ENCODE peak calls at places on chromosomes 4 and X, in eight cellular contexts. One of them, this sample, is unnamed.
A peak's percentile ranks its signal among the peaks of the same experiment; 100 is the strongest.

GRCh38 chrX:39877919-39878318 is 219.8 kb downstream of the BCOR start:
- DNase-seq in spleen: no peak
- DNase-seq in adipocyte: no peak
- DNase-seq in PC-9: no peak
- DNase-seq in thyroid gland: peak; percentile 29
- DNase-seq in naive thymus-derived CD4-positive, alpha-beta T cell: peak; percentile 18
- DNase-seq in OCI-LY7: no peak
- DNase-seq in fibroblast of lung: no peak
- DNase-seq in this sample: peak; percentile 31

GRCh38 chrX:100417671-100418070 is 7.6 kb upstream of the PCDH19 start:
- DNase-seq in fibroblast of lung: no peak
- DNase-seq in thyroid gland: no peak
- DNase-seq in adipocyte: no peak
- DNase-seq in spleen: no peak
- DNase-seq in naive thymus-derived CD4-positive, alpha-beta T cell: no peak
- DNase-seq in PC-9: no peak
- DNase-seq in OCI-LY7: no peak
- DNase-seq in this sample: no peak

GRCh38 chr4:40134206-40134917 is 62.5 kb upstream of the RHOH start:
- DNase-seq in naive thymus-derived CD4-positive, alpha-beta T cell: no peak
- DNase-seq in fibroblast of lung: no peak
- DNase-seq in PC-9: no peak
- DNase-seq in thyroid gland: no peak
- DNase-seq in adipocyte: no peak
- DNase-seq in spleen: no peak
- DNase-seq in OCI-LY7: peak; percentile 7
- DNase-seq in this sample: no peak

GRCh38 chrX:49001521-49002090 is 458 bp downstream of the GRIPAP1 start:
- DNase-seq in adipocyte: peak; percentile 35
- DNase-seq in thyroid gland: peak; percentile 7
- DNase-seq in OCI-LY7: peak; percentile 79
- DNase-seq in spleen: peak; percentile 80
- DNase-seq in fibroblast of lung: peak; percentile 40
- DNase-seq in PC-9: no peak
- DNase-seq in naive thymus-derived CD4-positive, alpha-beta T cell: no peak
- DNase-seq in this sample: peak; percentile 5

GRCh38 chr4:11286533-11286932 is 142.2 kb downstream of the HS3ST1 start:
- DNase-seq in thyroid gland: no peak
- DNase-seq in naive thymus-derived CD4-positive, alpha-beta T cell: no peak
- DNase-seq in fibroblast of lung: no peak
- DNase-seq in spleen: no peak
- DNase-seq in PC-9: no peak
- DNase-seq in OCI-LY7: no peak
- DNase-seq in adipocyte: no peak
- DNase-seq in this sample: no peak

GRCh38 chr4:58093352-58093751 is 983.2 kb upstream of the IGFBP7 start:
- DNase-seq in adipocyte: no peak
- DNase-seq in OCI-LY7: no peak
- DNase-seq in fibroblast of lung: no peak
- DNase-seq in PC-9: no peak
- DNase-seq in spleen: no peak
- DNase-seq in thyroid gland: no peak
- DNase-seq in naive thymus-derived CD4-positive, alpha-beta T cell: no peak
- DNase-seq in this sample: no peak

GRCh38 chr4:76341063-76341462 is 34.5 kb downstream of the STBD1 start:
- DNase-seq in thyroid gland: no peak
- DNase-seq in fibroblast of lung: peak; percentile 77
- DNase-seq in OCI-LY7: no peak
- DNase-seq in adipocyte: peak; percentile 68
- DNase-seq in naive thymus-derived CD4-positive, alpha-beta T cell: no peak
- DNase-seq in spleen: no peak
- DNase-seq in PC-9: no peak
- DNase-seq in this sample: no peak

GRCh38 chr4:98481167-98481566 is 177.2 kb downstream of the TSPAN5 start:
- DNase-seq in adipocyte: no peak
- DNase-seq in OCI-LY7: no peak
- DNase-seq in spleen: no peak
- DNase-seq in PC-9: no peak
- DNase-seq in naive thymus-derived CD4-positive, alpha-beta T cell: no peak
- DNase-seq in fibroblast of lung: no peak
- DNase-seq in thyroid gland: peak; percentile 70
- DNase-seq in this sample: no peak

GRCh38 chr4:89222171-89222570 is 85.4 kb downstream of the GPRIN3 start:
- DNase-seq in naive thymus-derived CD4-positive, alpha-beta T cell: no peak
- DNase-seq in thyroid gland: no peak
- DNase-seq in OCI-LY7: no peak
- DNase-seq in PC-9: peak; percentile 37
- DNase-seq in adipocyte: no peak
- DNase-seq in spleen: no peak
- DNase-seq in fibroblast of lung: no peak
- DNase-seq in this sample: no peak

GRCh38 chr4:36944227-36944626 is 300.3 kb upstream of the NWD2 start:
- DNase-seq in OCI-LY7: no peak
- DNase-seq in thyroid gland: no peak
- DNase-seq in spleen: no peak
- DNase-seq in PC-9: no peak
- DNase-seq in naive thymus-derived CD4-positive, alpha-beta T cell: no peak
- DNase-seq in adipocyte: no peak
- DNase-seq in fibroblast of lung: no peak
- DNase-seq in this sample: no peak

GRCh38 chr4:169383724-169384123 is 113.0 kb upstream of the SH3RF1 start:
- DNase-seq in fibroblast of lung: peak; percentile 99
- DNase-seq in spleen: no peak
- DNase-seq in OCI-LY7: no peak
- DNase-seq in thyroid gland: no peak
- DNase-seq in naive thymus-derived CD4-positive, alpha-beta T cell: no peak
- DNase-seq in PC-9: peak; percentile 38
- DNase-seq in adipocyte: peak; percentile 86
- DNase-seq in this sample: no peak

GRCh38 chr4:85658766-85659439 is 184.0 kb downstream of the ARHGAP24 start:
- DNase-seq in OCI-LY7: peak; percentile 67
- DNase-seq in fibroblast of lung: no peak
- DNase-seq in thyroid gland: no peak
- DNase-seq in naive thymus-derived CD4-positive, alpha-beta T cell: no peak
- DNase-seq in PC-9: no peak
- DNase-seq in spleen: no peak
- DNase-seq in adipocyte: no peak
- DNase-seq in this sample: no peak

GRCh38 chrX:17527135-17527701 is 152.2 kb downstream of the NHS start:
- DNase-seq in spleen: no peak
- DNase-seq in naive thymus-derived CD4-positive, alpha-beta T cell: no peak
- DNase-seq in OCI-LY7: no peak
- DNase-seq in adipocyte: no peak
- DNase-seq in PC-9: peak; percentile 85
- DNase-seq in fibroblast of lung: peak; percentile 47
- DNase-seq in thyroid gland: peak; percentile 89
- DNase-seq in this sample: peak; percentile 13

GRCh38 chrX:57678686-57679428 is 1.2 kb downstream of the NLRP2B start:
- DNase-seq in adipocyte: no peak
- DNase-seq in naive thymus-derived CD4-positive, alpha-beta T cell: no peak
- DNase-seq in fibroblast of lung: no peak
- DNase-seq in spleen: no peak
- DNase-seq in OCI-LY7: no peak
- DNase-seq in thyroid gland: no peak
- DNase-seq in PC-9: no peak
- DNase-seq in this sample: no peak

GRCh38 chr4:105343523-105343931 is 130.3 kb downstream of the PPA2 start:
- DNase-seq in fibroblast of lung: peak; percentile 16
- DNase-seq in naive thymus-derived CD4-positive, alpha-beta T cell: no peak
- DNase-seq in spleen: no peak
- DNase-seq in thyroid gland: no peak
- DNase-seq in PC-9: no peak
- DNase-seq in OCI-LY7: no peak
- DNase-seq in adipocyte: no peak
- DNase-seq in this sample: no peak

GRCh38 chrX:13064599-13065143 is 20.3 kb upstream of the FAM9C start:
- DNase-seq in fibroblast of lung: peak; percentile 93
- DNase-seq in PC-9: no peak
- DNase-seq in adipocyte: peak; percentile 80
- DNase-seq in spleen: no peak
- DNase-seq in naive thymus-derived CD4-positive, alpha-beta T cell: no peak
- DNase-seq in OCI-LY7: no peak
- DNase-seq in thyroid gland: no peak
- DNase-seq in this sample: peak; percentile 45

GRCh38 chr4:54439831-54440243 is 210.7 kb downstream of the PDGFRA start:
- DNase-seq in fibroblast of lung: peak; percentile 65
- DNase-seq in PC-9: no peak
- DNase-seq in OCI-LY7: peak; percentile 5
- DNase-seq in naive thymus-derived CD4-positive, alpha-beta T cell: no peak
- DNase-seq in thyroid gland: peak; percentile 5
- DNase-seq in adipocyte: peak; percentile 67
- DNase-seq in spleen: no peak
- DNase-seq in this sample: peak; percentile 26

GRCh38 chr4:123304151-123305021 is 92.2 kb upstream of the SPRY1 start:
- DNase-seq in OCI-LY7: peak; percentile 86
- DNase-seq in adipocyte: no peak
- DNase-seq in fibroblast of lung: peak; percentile 11
- DNase-seq in thyroid gland: no peak
- DNase-seq in spleen: no peak
- DNase-seq in PC-9: no peak
- DNase-seq in naive thymus-derived CD4-positive, alpha-beta T cell: no peak
- DNase-seq in this sample: no peak

GRCh38 chr4:73597594-73597993 is 22.6 kb downstream of the RASSF6 start:
- DNase-seq in thyroid gland: no peak
- DNase-seq in PC-9: no peak
- DNase-seq in OCI-LY7: no peak
- DNase-seq in naive thymus-derived CD4-positive, alpha-beta T cell: no peak
- DNase-seq in fibroblast of lung: no peak
- DNase-seq in spleen: no peak
- DNase-seq in adipocyte: no peak
- DNase-seq in this sample: no peak
- H3K4me1 ChIP-seq in thyroid gland: no peaks in the 10 kb centered on the region
- H3K4me1 ChIP-seq in PC-9: peaks cover 11% of the 10 kb centered on the region
- H3K4me1 ChIP-seq in OCI-LY7: peaks cover 95% of the 10 kb centered on the region
- H3K4me1 ChIP-seq in naive thymus-derived CD4-positive, alpha-beta T cell: no peaks in the 10 kb centered on the region
- H3K4me1 ChIP-seq in fibroblast of lung: peaks cover 10% of the 10 kb centered on the region
- H3K4me1 ChIP-seq in spleen: no peaks in the 10 kb centered on the region
- H3K4me1 ChIP-seq in adipocyte: peaks cover 15% of the 10 kb centered on the region
- H3K4me1 ChIP-seq in this sample: no peaks in the 10 kb centered on the region

DNA sequence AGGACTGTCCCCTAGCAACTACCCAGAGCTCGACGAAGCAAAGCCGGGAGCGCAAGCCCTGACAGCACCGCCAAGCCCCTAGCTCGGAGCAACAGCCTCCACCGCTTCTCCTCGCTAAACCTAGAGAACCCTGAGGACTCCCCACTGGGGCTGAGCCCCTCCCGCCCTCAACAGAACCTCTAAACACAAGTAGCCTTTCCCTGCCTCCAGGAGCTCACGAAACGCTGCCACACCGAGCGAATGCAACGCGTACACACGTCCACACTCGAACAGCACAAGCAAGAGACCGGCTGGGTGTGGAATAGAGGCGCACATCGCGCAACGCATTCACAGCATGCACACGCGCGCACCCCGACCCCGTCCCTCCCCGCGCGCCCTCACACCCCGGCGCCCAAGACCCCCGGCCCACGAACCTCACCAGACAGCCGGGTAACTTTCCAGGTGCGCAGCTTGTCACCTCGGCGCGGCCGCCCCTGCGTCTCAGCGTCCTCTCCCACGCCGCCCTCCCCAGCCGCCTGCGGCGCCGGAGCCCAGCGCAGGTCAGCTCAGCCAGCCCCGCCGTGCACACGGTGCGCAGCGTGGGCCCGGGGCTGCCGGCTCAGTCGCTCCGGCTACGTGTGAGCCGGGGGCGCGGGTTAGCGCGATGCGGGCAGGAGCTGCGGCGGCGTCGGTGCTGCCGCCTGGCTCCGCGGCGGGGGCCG is 354 bp downstream of the PRKG2 start:
- DNase-seq in spleen: peak; percentile 66
- DNase-seq in naive thymus-derived CD4-positive, alpha-beta T cell: no peak
- DNase-seq in thyroid gland: no peak
- DNase-seq in adipocyte: peak; percentile 68
- DNase-seq in OCI-LY7: no peak
- DNase-seq in fibroblast of lung: peak; percentile 54
- DNase-seq in PC-9: no peak
- DNase-seq in this sample: no peak
- H3K4me3 ChIP-seq in spleen: peak overlapping the region; percentile 13
- H3K4me3 ChIP-seq in naive thymus-derived CD4-positive, alpha-beta T cell: no peak overlapping the region
- H3K4me3 ChIP-seq in thyroid gland: peak overlapping the region; percentile 17
- H3K4me3 ChIP-seq in adipocyte: peak overlapping the region; percentile 83
- H3K4me3 ChIP-seq in OCI-LY7: no peak overlapping the region
- H3K4me3 ChIP-seq in fibroblast of lung: peak overlapping the region; percentile 77
- H3K4me3 ChIP-seq in PC-9: no peak overlapping the region
- H3K4me3 ChIP-seq in this sample: no peak overlapping the region

GRCh38 chrX:74248889-74249288 is 55.1 kb upstream of the ZCCHC13 start:
- DNase-seq in fibroblast of lung: peak; percentile 50
- DNase-seq in adipocyte: peak; percentile 55
- DNase-seq in thyroid gland: no peak
- DNase-seq in spleen: no peak
- DNase-seq in OCI-LY7: no peak
- DNase-seq in PC-9: no peak
- DNase-seq in naive thymus-derived CD4-positive, alpha-beta T cell: no peak
- DNase-seq in this sample: no peak

GRCh38 chrX:74250574-74250973 is 53.4 kb upstream of the ZCCHC13 start:
- DNase-seq in PC-9: no peak
- DNase-seq in fibroblast of lung: no peak
- DNase-seq in OCI-LY7: no peak
- DNase-seq in adipocyte: peak; percentile 31
- DNase-seq in naive thymus-derived CD4-positive, alpha-beta T cell: no peak
- DNase-seq in spleen: no peak
- DNase-seq in thyroid gland: no peak
- DNase-seq in this sample: no peak

GRCh38 chrX:74249963-74250362 is 54.0 kb upstream of the ZCCHC13 start:
- DNase-seq in thyroid gland: no peak
- DNase-seq in OCI-LY7: no peak
- DNase-seq in PC-9: no peak
- DNase-seq in adipocyte: no peak
- DNase-seq in naive thymus-derived CD4-positive, alpha-beta T cell: no peak
- DNase-seq in spleen: no peak
- DNase-seq in fibroblast of lung: no peak
- DNase-seq in this sample: no peak

GRCh38 chrX:74246524-74246923 is 57.5 kb upstream of the ZCCHC13 start:
- DNase-seq in PC-9: peak; percentile 44
- DNase-seq in OCI-LY7: no peak
- DNase-seq in fibroblast of lung: peak; percentile 61
- DNase-seq in naive thymus-derived CD4-positive, alpha-beta T cell: no peak
- DNase-seq in adipocyte: peak; percentile 53
- DNase-seq in spleen: no peak
- DNase-seq in thyroid gland: no peak
- DNase-seq in this sample: no peak

GRCh38 chrX:74251006-74251930 is 52.7 kb upstream of the ZCCHC13 start:
- DNase-seq in spleen: no peak
- DNase-seq in fibroblast of lung: peak; percentile 50
- DNase-seq in OCI-LY7: no peak
- DNase-seq in naive thymus-derived CD4-positive, alpha-beta T cell: no peak
- DNase-seq in adipocyte: peak; percentile 76
- DNase-seq in thyroid gland: no peak
- DNase-seq in PC-9: peak; percentile 58
- DNase-seq in this sample: no peak
- H3K4me1 ChIP-seq in spleen: peaks cover 5% of the 10 kb centered on the region
- H3K4me1 ChIP-seq in fibroblast of lung: no peaks in the 10 kb centered on the region
- H3K4me1 ChIP-seq in OCI-LY7: no peaks in the 10 kb centered on the region
- H3K4me1 ChIP-seq in naive thymus-derived CD4-positive, alpha-beta T cell: no peaks in the 10 kb centered on the region
- H3K4me1 ChIP-seq in adipocyte: peaks cover 42% of the 10 kb centered on the region
- H3K4me1 ChIP-seq in thyroid gland: peaks cover 3% of the 10 kb centered on the region
- H3K4me1 ChIP-seq in PC-9: peaks cover 23% of the 10 kb centered on the region
- H3K4me1 ChIP-seq in this sample: no peaks in the 10 kb centered on the region

DNA sequence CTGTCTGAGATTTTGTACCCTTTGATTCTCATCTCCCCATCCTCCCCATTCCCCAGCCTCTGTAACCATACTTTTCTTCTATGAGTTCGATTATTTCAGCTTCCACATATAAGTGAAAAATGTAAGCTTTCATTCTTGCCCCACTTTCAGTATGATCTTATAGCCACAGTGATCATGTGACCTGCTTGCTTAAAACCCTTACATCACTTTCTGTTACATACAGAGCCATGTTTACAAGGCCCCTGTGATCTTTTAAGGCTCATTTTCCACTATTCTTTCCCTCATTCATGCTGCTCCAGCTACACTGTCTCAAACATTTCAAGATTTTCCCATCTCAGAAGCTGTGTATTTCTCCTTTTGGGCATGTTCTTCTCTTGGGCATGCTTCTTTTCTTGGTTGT is 147.7 kb downstream of the DCK start:
- DNase-seq in thyroid gland: no peak
- DNase-seq in spleen: no peak
- DNase-seq in OCI-LY7: no peak
- DNase-seq in fibroblast of lung: peak; percentile 17
- DNase-seq in naive thymus-derived CD4-positive, alpha-beta T cell: no peak
- DNase-seq in PC-9: no peak
- DNase-seq in adipocyte: no peak
- DNase-seq in this sample: no peak
- H3K4me3 ChIP-seq in thyroid gland: no peak overlapping the region
- H3K4me3 ChIP-seq in spleen: no peak overlapping the region
- H3K4me3 ChIP-seq in OCI-LY7: no peak overlapping the region
- H3K4me3 ChIP-seq in fibroblast of lung: no peak overlapping the region
- H3K4me3 ChIP-seq in naive thymus-derived CD4-positive, alpha-beta T cell: no peak overlapping the region
- H3K4me3 ChIP-seq in PC-9: no peak overlapping the region
- H3K4me3 ChIP-seq in adipocyte: no peak overlapping the region
- H3K4me3 ChIP-seq in this sample: no peak overlapping the region